ENCODE peak calls at places on chromosomes 7 and 10, in four cellular contexts. W is COLO829, U is non-pigmented ciliary epithelial cell, F is nephron progenitor cell. D is an unnamed sample.

GRCh38 chr10:123134058-123134914 is 1.5 kb upstream of the HMX3 start:
- DNase-seq in W (no peak), F (peak), U (no peak), D (no peak)

GRCh38 chr7:36032362-36032818 is 120.7 kb upstream of the EEPD1 start:
- DNase-seq in F (no peak), U (no peak), W (peak), D (no peak)

GRCh38 chr10:59651902-59652301 is 57.7 kb downstream of the SLC16A9 start:
- DNase-seq in F (no peak), U (no peak), W (no peak), D (no peak)

GRCh38 chr7:12620371-12620770 is 49.9 kb downstream of the SCIN start:
- DNase-seq in U (no peak), F (no peak), W (no peak), D (no peak)

GRCh38 chr7:85023066-85023687 is 163.7 kb downstream of the SEMA3D start:
- DNase-seq in U (no peak), W (peak), F (peak), D (no peak)

GRCh38 chr10:103276941-103277712 is at the start of gene INA:
- DNase-seq in W (no peak), F (peak), U (no peak), D (peak)

GRCh38 chr10:97025613-97026242 is 160.0 kb downstream of the SLIT1 start:
- DNase-seq in U (no peak), F (peak), W (peak), D (no peak)

GRCh38 chr10:131786756-131787605 is 113.8 kb upstream of the PPP2R2D start:
- DNase-seq in U (peak), W (no peak), F (peak), D (peak)

GRCh38 chr7:38679419-38679818 is 48.2 kb upstream of the AMPH start:
- DNase-seq in U (no peak), W (no peak), F (no peak), D (no peak)

GRCh38 chr7:64581929-64582894 is 19.3 kb upstream of the ZNF680 start:
- DNase-seq in U (peak), F (no peak), W (no peak), D (no peak)

GRCh38 chr7:12524794-12525386 is 45.6 kb upstream of the SCIN start:
- DNase-seq in U (no peak), F (no peak), W (peak), D (no peak)

GRCh38 chr7:99092064-99092720 is 51.7 kb downstream of the SMURF1 start:
- DNase-seq in W (no peak), U (no peak), F (no peak), D (no peak)

GRCh38 chr10:95247200-95247880 is 43.5 kb downstream of the PDLIM1 start:
- DNase-seq in W (no peak), U (peak), F (no peak), D (no peak)

GRCh38 chr7:108347616-108348015 is 108.6 kb downstream of the NRCAM start:
- DNase-seq in F (peak), U (no peak), W (peak), D (no peak)

GRCh38 chr7:90507692-90508091 is 38.3 kb downstream of the PTTG1IP2 start:
- DNase-seq in W (no peak), F (no peak), U (no peak), D (no peak)

GRCh38 chr7:140326116-140326928 is 72.0 kb downstream of the SLC37A3 start:
- DNase-seq in F (peak), W (peak), U (no peak), D (peak)

GRCh38 chr10:110843031-110843430 is 28.7 kb upstream of the PDCD4 start:
- DNase-seq in F (no peak), U (no peak), W (no peak), D (no peak)

GRCh38 chr10:50152792-50153272 is 85.1 kb downstream of the WASHC2A start:
- DNase-seq in W (no peak), F (peak), U (no peak), D (peak)

GRCh38 chr10:125316436-125316835 is 156.1 kb upstream of the CTBP2 start:
- DNase-seq in F (no peak), W (no peak), U (no peak), D (no peak)

GRCh38 chr7:104686286-104686685 is 327.7 kb upstream of the KMT2E start:
- DNase-seq in U (no peak), F (no peak), W (no peak), D (no peak)

GRCh38 chr10:129963076-129963830 is 821 bp downstream of the EBF3 start:
- DNase-seq in W (no peak), U (no peak), F (peak), D (peak)

GRCh38 chr10:74103560-74104248 is 46.9 kb downstream of the AP3M1 start:
- DNase-seq in W (peak), F (no peak), U (no peak), D (no peak)

GRCh38 chr7:106840342-106840741 is 24.7 kb upstream of the PIK3CG start:
- DNase-seq in F (no peak), W (peak), U (peak), D (no peak)

GRCh38 chr10:111233439-111233838 is 156.6 kb downstream of the ADRA2A start:
- DNase-seq in F (peak), W (no peak), U (no peak), D (no peak)

GRCh38 chr7:63117-63480 is 129.3 kb upstream of the FAM20C start:
- DNase-seq in U (no peak), W (no peak), F (no peak), D (no peak)

GRCh38 chr10:70828923-70829322 is 13.2 kb downstream of the SGPL1 start:
- DNase-seq in W (no peak), F (no peak), U (no peak), D (peak)

GRCh38 chr10:61452229-61452651 is 941 bp downstream of the TMEM26 start:
- DNase-seq in U (no peak), F (peak), W (no peak), D (no peak)

GRCh38 chr7:14754631-14755030 is 147.9 kb downstream of the DGKB start:
- DNase-seq in W (no peak), F (no peak), U (peak), D (no peak)

GRCh38 chr7:16940777-16941176 is 59.0 kb upstream of the AGR3 start:
- DNase-seq in F (no peak), W (no peak), U (no peak), D (no peak)

GRCh38 chr7:134552105-134552504 is 3.2 kb downstream of the AKR1B15 start:
- DNase-seq in F (peak), W (no peak), U (no peak), D (no peak)

GRCh38 chr10:18313146-18313542 is 172.9 kb downstream of the CACNB2 start:
- DNase-seq in U (no peak), F (no peak), W (no peak), D (no peak)

GRCh38 chr7:116210345-116211005 is at the start of gene TES:
- DNase-seq in F (peak), W (peak), U (no peak), D (peak)

GRCh38 chr10:124724279-124725027 is 19.7 kb downstream of the FAM53B start:
- DNase-seq in U (no peak), F (no peak), W (peak), D (no peak)

D was measured in DMS79.